ENCODE peak calls at places on chromosomes 13 and 19, in nine cellular contexts. I is neuronal stem cell; B is uterus; G is lower lobe of right lung; V is suprapubic skin; Z is mammary epithelial cell; K is CD8-positive, alpha-beta T cell; X is gastrocnemius medialis; C is OCI-LY7. J is an unnamed sample.

GRCh38 chr19:5947435-5947834 is 30.5 kb downstream of the RANBP3 start:
- DNase-seq in I (no peak), B (peak; percentile 83), G (peak; percentile 80), V (peak; percentile 84), Z (no peak), K (no peak), X (peak; percentile 41), C (no peak), J (no peak)

GRCh38 chr19:31166206-31166605 is 183.0 kb downstream of the TSHZ3 start:
- DNase-seq in I (no peak), B (no peak), G (no peak), V (no peak), Z (no peak), K (no peak), X (no peak), C (no peak), J (no peak)

GRCh38 chr19:12757544-12758274 is 6.1 kb downstream of the BEST2 start:
- DNase-seq in I (peak; percentile 80), B (peak; percentile 49), G (peak; percentile 81), V (peak; percentile 83), Z (peak; percentile 55), K (peak; percentile 68), X (no peak), C (peak; percentile 35), J (no peak)

GRCh38 chr13:25114220-25114619 is 18.3 kb downstream of the PABPC3 start:
- DNase-seq in I (peak; percentile 66), B (no peak), G (no peak), V (no peak), Z (peak; percentile 75), K (peak; percentile 34), X (peak; percentile 13), C (peak; percentile 79), J (peak; percentile 76)

GRCh38 chr13:36746051-36746450 is 72.2 kb downstream of the SERTM1 start:
- DNase-seq in I (no peak), B (no peak), G (no peak), V (no peak), Z (no peak), K (no peak), X (no peak), C (no peak), J (no peak)

GRCh38 chr13:44703371-44703770 is 127.2 kb upstream of the TSC22D1 start:
- DNase-seq in I (no peak), B (no peak), G (no peak), V (no peak), Z (peak; percentile 64), K (no peak), X (no peak), C (no peak), J (no peak)

GRCh38 chr19:48681127-48681470 is 8.3 kb upstream of the NTN5 start:
- DNase-seq in I (no peak), B (no peak), G (no peak), V (no peak), Z (peak; percentile 31), K (no peak), X (no peak), C (no peak), J (peak; percentile 36)

GRCh38 chr13:75550159-75550567 is 572 bp downstream of the UCHL3 start:
- DNase-seq in I (no peak), B (peak; percentile 27), G (no peak), V (no peak), Z (peak; percentile 85), K (no peak), X (no peak), C (peak; percentile 32), J (no peak)

GRCh38 chr19:10874019-10874418 is 2.7 kb downstream of the CARM1 start:
- DNase-seq in I (no peak), B (no peak), G (no peak), V (no peak), Z (no peak), K (no peak), X (no peak), C (no peak), J (no peak)

GRCh38 chr19:10871711-10872550 is 578 bp downstream of the CARM1 start:
- DNase-seq in I (no peak), B (peak; percentile 62), G (peak; percentile 71), V (peak; percentile 87), Z (peak; percentile 19), K (peak; percentile 41), X (peak; percentile 18), C (peak; percentile 54), J (no peak)

GRCh38 chr19:10878253-10878652 is 6.9 kb downstream of the CARM1 start:
- DNase-seq in I (no peak), B (no peak), G (no peak), V (no peak), Z (no peak), K (no peak), X (no peak), C (peak; percentile 50), J (no peak)

GRCh38 chr19:10872551-10873107 is 1.3 kb downstream of the CARM1 start:
- DNase-seq in I (no peak), B (no peak), G (no peak), V (no peak), Z (no peak), K (no peak), X (no peak), C (no peak), J (no peak)

GRCh38 chr19:10876459-10877240 is 5.3 kb downstream of the CARM1 start:
- DNase-seq in I (no peak), B (no peak), G (no peak), V (no peak), Z (no peak), K (no peak), X (peak; percentile 84), C (no peak), J (no peak)
- H3K4me3 ChIP-seq in I (no peak overlapping the region), B (no peak overlapping the region), G (no peak overlapping the region), V (no peak overlapping the region), Z (no peak overlapping the region), K (no peak overlapping the region), X (peak overlapping the region; percentile 12), C (no peak overlapping the region), J (no peak overlapping the region)

DNA sequence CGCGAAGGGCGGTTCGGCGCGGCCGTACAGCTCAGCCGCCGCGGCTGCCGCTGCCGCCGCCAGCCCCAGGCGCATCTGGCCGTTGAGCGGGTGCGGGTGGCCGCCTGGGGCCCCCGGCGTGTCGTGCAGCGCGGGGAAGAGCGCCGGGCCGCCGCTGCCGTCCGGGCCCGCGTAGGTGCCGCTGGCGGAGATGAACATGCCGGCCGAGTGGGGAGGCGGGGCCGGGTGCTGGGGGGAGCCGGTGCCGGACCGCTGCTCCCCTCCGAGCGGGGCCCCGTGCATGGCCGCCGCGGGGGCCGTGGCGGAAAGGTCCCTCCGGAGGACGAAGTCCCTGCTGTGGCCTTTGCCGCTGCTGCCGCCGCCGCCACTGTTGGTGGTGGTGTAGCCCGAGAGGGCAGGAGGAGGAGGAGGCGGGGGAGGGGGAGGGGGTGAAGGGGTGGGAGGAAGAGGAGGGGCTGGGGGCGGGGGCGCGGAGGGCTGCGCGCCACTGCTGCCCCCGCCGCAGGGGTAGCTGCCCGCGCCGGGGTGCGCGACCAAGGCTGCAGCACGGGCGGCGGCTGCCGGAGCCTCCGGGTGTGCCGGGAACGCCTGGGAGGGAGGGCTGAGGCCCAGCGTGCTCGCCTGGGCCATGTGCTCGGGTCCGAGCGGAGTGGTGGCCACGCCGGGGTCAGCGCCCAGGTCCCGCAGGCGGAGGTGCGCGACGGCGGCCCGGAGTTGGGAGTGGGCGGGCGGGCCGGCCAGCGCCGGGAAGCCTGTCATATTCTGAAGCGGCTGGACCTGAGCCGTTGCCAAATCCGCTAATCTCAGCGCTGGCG is 599 bp downstream of the ZIC5 start:
- DNase-seq in I (no peak), B (no peak), G (no peak), V (no peak), Z (no peak), K (no peak), X (no peak), C (no peak), J (no peak)
- H3K4me3 ChIP-seq in I (peak overlapping the region; percentile 97), B (no peak overlapping the region), G (peak overlapping the region; percentile 19), V (peak overlapping the region; percentile 47), Z (peak overlapping the region; percentile 28), K (no peak overlapping the region), X (peak overlapping the region; percentile 32), C (no peak overlapping the region), J (peak overlapping the region; percentile 9)

DNA sequence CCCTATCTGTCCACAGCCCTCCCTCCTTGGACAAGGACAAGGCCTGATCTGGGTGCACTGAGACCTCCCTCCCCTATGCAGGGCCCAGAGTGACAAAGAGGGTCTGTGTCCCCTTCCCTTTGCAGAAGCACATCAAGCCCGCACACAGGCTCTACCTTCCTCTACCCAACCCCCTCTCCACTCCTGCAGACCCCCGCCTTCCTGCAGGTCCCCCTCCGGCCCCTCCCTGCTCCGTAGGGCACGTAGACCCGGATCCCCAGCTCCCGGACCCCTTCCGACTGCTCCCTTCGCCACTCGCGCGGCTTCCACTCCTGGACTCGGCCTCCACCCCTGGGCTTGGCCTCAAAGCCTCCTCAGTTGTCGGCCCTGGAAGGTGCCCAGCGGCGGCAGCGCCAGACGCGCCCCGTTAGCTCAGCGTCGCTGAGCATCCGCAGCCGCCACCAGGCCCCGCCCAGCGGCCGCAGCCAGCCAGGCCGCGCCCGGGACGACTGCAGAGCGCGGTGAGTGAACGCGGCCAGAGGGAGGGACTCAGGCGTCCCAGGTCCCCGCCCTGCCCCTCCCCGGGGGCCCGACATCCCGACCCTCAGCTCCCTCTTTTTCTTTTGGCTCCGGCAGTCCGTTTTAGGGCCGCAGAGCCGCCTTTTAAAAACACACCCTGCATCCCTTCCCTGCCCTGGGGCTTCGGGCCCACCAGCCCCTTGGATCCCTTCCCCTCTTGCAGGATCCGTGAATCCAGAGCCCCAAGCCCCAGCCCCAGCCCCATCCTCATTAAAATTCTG is 1.6 kb upstream of the MYADM start:
- DNase-seq in I (peak; percentile 79), B (peak; percentile 63), G (peak; percentile 85), V (peak; percentile 94), Z (peak; percentile 38), K (peak; percentile 75), X (peak; percentile 15), C (no peak), J (no peak)
- H3K4me3 ChIP-seq in I (peak overlapping the region; percentile 85), B (peak overlapping the region; percentile 74), G (peak overlapping the region; percentile 80), V (peak overlapping the region; percentile 80), Z (no peak overlapping the region), K (peak overlapping the region; percentile 64), X (peak overlapping the region; percentile 42), C (no peak overlapping the region), J (no peak overlapping the region)

GRCh38 chr19:18279266-18279515 is 2.2 kb downstream of the JUND start:
- DNase-seq in I (no peak), B (no peak), G (no peak), V (no peak), Z (no peak), K (no peak), X (no peak), C (no peak), J (no peak)
- H3K4me3 ChIP-seq in I (peak overlapping the region; percentile 89), B (peak overlapping the region; percentile 65), G (peak overlapping the region; percentile 97), V (peak overlapping the region; percentile 97), Z (peak overlapping the region; percentile 96), K (peak overlapping the region; percentile 98), X (peak overlapping the region; percentile 87), C (peak overlapping the region; percentile 80), J (peak overlapping the region; percentile 79)

DNA sequence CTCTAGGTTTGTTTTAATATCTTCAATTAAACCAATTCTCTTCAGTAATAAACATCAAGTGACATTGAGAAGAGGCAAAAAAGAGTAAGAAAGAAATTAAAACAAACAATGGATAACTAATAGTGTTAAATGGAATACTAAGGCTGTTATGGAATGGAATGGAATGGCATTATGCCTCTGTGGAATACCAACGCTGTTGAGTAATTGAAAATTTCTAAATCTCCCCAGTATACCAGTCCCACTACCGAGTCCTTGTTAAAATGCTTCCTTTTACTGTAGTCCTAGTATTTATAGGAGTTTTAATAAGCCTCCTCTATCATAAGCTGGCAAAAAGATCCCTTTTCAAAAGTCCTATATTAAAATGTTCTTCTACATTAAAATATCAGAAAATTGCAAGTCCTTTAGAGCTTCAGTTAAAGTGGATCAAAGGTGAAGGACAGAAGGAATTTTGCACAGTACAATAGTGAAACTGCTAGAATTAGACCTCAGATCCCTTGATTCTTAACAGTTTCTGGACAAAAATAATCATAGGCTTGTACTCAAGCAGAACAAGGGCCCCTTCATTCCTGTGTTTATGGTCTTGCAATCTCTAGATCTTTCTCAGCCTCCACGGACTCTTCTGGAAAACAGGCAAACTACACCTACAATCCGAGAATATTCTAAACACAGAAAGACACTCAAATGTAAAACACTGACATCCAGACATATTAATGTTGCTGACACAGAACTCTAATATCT is 128.2 kb downstream of the PCDH9 start:
- DNase-seq in I (no peak), B (no peak), G (no peak), V (no peak), Z (no peak), K (no peak), X (no peak), C (no peak), J (no peak)
- H3K4me3 ChIP-seq in I (no peak overlapping the region), B (no peak overlapping the region), G (no peak overlapping the region), V (no peak overlapping the region), Z (no peak overlapping the region), K (no peak overlapping the region), X (no peak overlapping the region), C (no peak overlapping the region), J (no peak overlapping the region)